ENCODE peak calls at places on chromosomes 12 and 14, in nine cellular contexts. X is AG09309, J is suprapubic skin, C is choroid plexus epithelial cell, Z is HFFc6, A is neural progenitor cell, P is right atrium auricular region, T is MCF 10A, S is stomach. B is an unnamed sample.

GRCh38 chr14:85313801-85314207 is 216.1 kb upstream of the FLRT2 start:
- DNase-seq in T (no peak), X (peak), Z (peak), J (no peak), S (no peak), C (peak), P (no peak), A (peak), B (no peak)

GRCh38 chr14:76727403-76727802 is 33.9 kb upstream of the VASH1 start:
- DNase-seq in X (no peak), J (no peak), C (no peak), A (no peak), S (no peak), Z (no peak), T (no peak), P (no peak), B (no peak)

GRCh38 chr12:48165089-48166031 is 8.0 kb upstream of the ASB8 start:
- DNase-seq in Z (peak), X (no peak), P (no peak), T (peak), J (no peak), S (no peak), C (peak), A (peak), B (no peak)

GRCh38 chr12:94139816-94140215 is 8.6 kb upstream of the PLXNC1 start:
- DNase-seq in A (no peak), X (no peak), J (no peak), Z (no peak), C (no peak), P (no peak), T (no peak), S (no peak), B (no peak)

GRCh38 chr12:77847060-77847541 is 16.4 kb downstream of the NAV3 start:
- DNase-seq in P (no peak), Z (no peak), X (no peak), A (no peak), J (no peak), S (no peak), T (peak), C (peak), B (no peak)

GRCh38 chr12:119061208-119061796 is 80.0 kb downstream of the SRRM4 start:
- DNase-seq in T (peak), Z (no peak), X (no peak), S (peak), A (peak), P (no peak), J (no peak), C (peak), B (no peak)

GRCh38 chr12:64655141-64655540 is 44.8 kb downstream of the RASSF3 start:
- DNase-seq in A (no peak), T (no peak), X (no peak), J (no peak), C (no peak), Z (no peak), P (no peak), S (no peak), B (no peak)

GRCh38 chr14:31336646-31337045 is 83.7 kb downstream of the HEATR5A start:
- DNase-seq in T (peak), S (no peak), X (no peak), P (no peak), C (peak), Z (peak), A (peak), J (no peak), B (no peak)

GRCh38 chr14:73764881-73765280 is 50.7 kb upstream of the PNMA1 start:
- DNase-seq in X (no peak), P (peak), C (no peak), T (no peak), J (no peak), Z (no peak), A (no peak), S (peak), B (no peak)

GRCh38 chr12:116508145-116509121 is 50.7 kb upstream of the MAP1LC3B2 start:
- DNase-seq in J (no peak), X (no peak), Z (no peak), P (no peak), T (no peak), S (no peak), A (peak), C (no peak), B (no peak)

GRCh38 chr14:91366749-91367148 is 50.9 kb downstream of the CCDC88C start:
- DNase-seq in C (no peak), X (no peak), A (no peak), Z (no peak), S (no peak), J (no peak), T (no peak), P (no peak), B (no peak)

GRCh38 chr14:76984297-76984696 is 44.2 kb downstream of the IRF2BPL start:
- DNase-seq in Z (no peak), S (no peak), J (no peak), P (no peak), A (no peak), C (no peak), X (no peak), T (no peak), B (no peak)

GRCh38 chr14:79405511-79405910 is 805.8 kb downstream of the DIO2 start:
- DNase-seq in J (no peak), A (no peak), P (no peak), S (no peak), Z (no peak), T (no peak), C (no peak), X (no peak), B (no peak)

GRCh38 chr14:69261761-69262331 is 1.9 kb downstream of the GALNT16 start:
- DNase-seq in A (peak), C (no peak), P (peak), Z (no peak), T (no peak), X (no peak), J (no peak), S (no peak), B (no peak)

GRCh38 chr12:31749024-31749704 is 20.3 kb upstream of the AMN1 start:
- DNase-seq in S (peak), T (peak), C (peak), J (peak), A (no peak), P (peak), Z (peak), X (peak), B (no peak)

GRCh38 chr14:95562892-95563685 is 28.2 kb downstream of the GLRX5 start:
- DNase-seq in C (peak), A (no peak), S (peak), J (no peak), P (no peak), X (no peak), T (peak), Z (no peak), B (no peak)

GRCh38 chr12:45660330-45660729 is 69.2 kb upstream of the ARID2 start:
- DNase-seq in T (peak), P (no peak), A (no peak), C (peak), X (no peak), J (no peak), S (peak), Z (peak), B (no peak)

GRCh38 chr14:53963491-53964227 is 7.0 kb upstream of the BMP4 start:
- DNase-seq in J (peak), X (no peak), S (peak), C (no peak), Z (no peak), T (no peak), P (peak), A (peak), B (no peak)

GRCh38 chr14:83556065-83556464 is 1973.9 kb upstream of the FLRT2 start:
- DNase-seq in P (no peak), J (no peak), X (no peak), C (peak), T (no peak), Z (peak), S (no peak), A (no peak), B (no peak)

GRCh38 chr14:100586520-100587247 is 533 bp downstream of the BEGAIN start:
- DNase-seq in S (no peak), T (peak), C (no peak), X (no peak), A (no peak), Z (no peak), P (no peak), J (peak), B (peak)

GRCh38 chr12:52126050-52126604 is 46.6 kb downstream of the SMIM41 start:
- DNase-seq in S (no peak), A (no peak), Z (no peak), T (no peak), P (no peak), J (no peak), X (no peak), C (no peak), B (no peak)

GRCh38 chr12:51349026-51349425 is 2.5 kb upstream of the CELA1 start:
- DNase-seq in Z (peak), A (no peak), T (no peak), S (no peak), P (no peak), X (peak), C (peak), J (no peak), B (no peak)

DNA sequence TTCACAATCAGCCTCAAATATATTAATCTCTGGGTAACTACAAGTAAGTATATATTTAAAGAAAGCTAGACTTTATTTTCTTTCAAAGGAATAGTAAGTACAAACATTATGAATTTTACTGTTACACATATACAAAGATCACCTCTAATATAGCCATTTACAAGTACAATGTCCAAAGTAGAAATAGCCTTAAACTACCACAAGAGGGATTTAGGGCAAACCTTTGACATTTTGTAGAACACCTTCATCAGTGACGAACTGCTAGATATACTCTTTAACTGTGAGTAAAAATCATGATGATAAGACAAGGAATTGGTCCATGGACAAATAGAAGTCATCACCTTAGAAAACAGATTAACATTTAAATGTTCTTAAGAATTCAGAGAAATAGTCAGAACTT is 69.8 kb downstream of the CNTN1 start:
- DNase-seq in C (no peak), T (no peak), Z (no peak), P (no peak), A (no peak), X (no peak), J (no peak), S (no peak), B (no peak)
- TF ChIP-seq CTCF in C (no peak), T (no peak), Z (no peak), P (no peak), A (peak), X (no peak), J (no peak), S (no peak), B (peak)

GRCh38 chr14:51954657-51955056 is 34.7 kb upstream of the RTRAF start:
- DNase-seq in T (no peak), X (no peak), C (no peak), A (no peak), P (no peak), S (no peak), Z (no peak), J (no peak), B (no peak)
- TF ChIP-seq CTCF in T (no peak), X (no peak), C (no peak), A (peak), P (no peak), S (no peak), Z (no peak), J (no peak), B (no peak)

GRCh38 chr12:50219544-50219943 is 52.4 kb upstream of the CERS5 start:
- DNase-seq in J (no peak), X (no peak), C (no peak), S (no peak), A (no peak), Z (no peak), P (no peak), T (no peak), B (no peak)

GRCh38 chr12:50224026-50224692 is 57.0 kb upstream of the CERS5 start:
- DNase-seq in Z (peak), C (no peak), A (peak), J (no peak), P (no peak), T (peak), X (no peak), S (peak), B (no peak)

GRCh38 chr12:50221228-50222008 is 54.2 kb upstream of the CERS5 start:
- DNase-seq in P (no peak), J (no peak), C (peak), Z (peak), S (no peak), X (peak), A (peak), T (peak), B (no peak)

GRCh38 chr12:50220357-50221061 is 53.3 kb upstream of the CERS5 start:
- DNase-seq in T (peak), P (no peak), S (no peak), J (no peak), X (peak), Z (peak), A (peak), C (peak), B (no peak)

GRCh38 chr12:50222275-50222783 is 55.2 kb upstream of the CERS5 start:
- DNase-seq in S (peak), X (peak), P (peak), C (peak), A (peak), J (no peak), Z (peak), T (peak), B (no peak)
- TF ChIP-seq CTCF in S (peak), X (peak), P (no peak), C (peak), A (peak), J (peak), Z (peak), T (no peak), B (peak)

DNA sequence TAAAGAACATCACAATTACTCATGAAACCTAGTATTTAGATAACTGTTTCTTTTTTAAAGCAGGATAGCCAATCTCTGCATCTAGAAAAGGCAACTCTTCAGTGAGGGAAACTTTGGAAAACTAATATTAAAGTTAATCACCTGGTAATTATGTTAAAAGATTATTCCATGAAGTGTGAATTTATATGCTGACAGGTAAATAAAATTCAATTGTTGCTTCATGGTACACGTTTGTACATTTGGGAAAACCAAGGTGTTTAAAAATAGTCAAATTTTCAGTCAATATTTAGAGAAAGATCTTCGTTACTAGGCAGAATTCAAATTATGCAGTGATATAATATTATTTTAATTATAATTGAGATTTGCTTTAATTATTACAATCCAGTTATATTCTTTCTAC is 100.1 kb upstream of the LRFN5 start:
- DNase-seq in Z (no peak), J (no peak), A (no peak), S (no peak), T (no peak), C (no peak), X (no peak), P (no peak), B (no peak)
- TF ChIP-seq CTCF in Z (no peak), J (no peak), A (no peak), S (no peak), T (no peak), C (no peak), X (no peak), P (no peak), B (no peak)

DNA sequence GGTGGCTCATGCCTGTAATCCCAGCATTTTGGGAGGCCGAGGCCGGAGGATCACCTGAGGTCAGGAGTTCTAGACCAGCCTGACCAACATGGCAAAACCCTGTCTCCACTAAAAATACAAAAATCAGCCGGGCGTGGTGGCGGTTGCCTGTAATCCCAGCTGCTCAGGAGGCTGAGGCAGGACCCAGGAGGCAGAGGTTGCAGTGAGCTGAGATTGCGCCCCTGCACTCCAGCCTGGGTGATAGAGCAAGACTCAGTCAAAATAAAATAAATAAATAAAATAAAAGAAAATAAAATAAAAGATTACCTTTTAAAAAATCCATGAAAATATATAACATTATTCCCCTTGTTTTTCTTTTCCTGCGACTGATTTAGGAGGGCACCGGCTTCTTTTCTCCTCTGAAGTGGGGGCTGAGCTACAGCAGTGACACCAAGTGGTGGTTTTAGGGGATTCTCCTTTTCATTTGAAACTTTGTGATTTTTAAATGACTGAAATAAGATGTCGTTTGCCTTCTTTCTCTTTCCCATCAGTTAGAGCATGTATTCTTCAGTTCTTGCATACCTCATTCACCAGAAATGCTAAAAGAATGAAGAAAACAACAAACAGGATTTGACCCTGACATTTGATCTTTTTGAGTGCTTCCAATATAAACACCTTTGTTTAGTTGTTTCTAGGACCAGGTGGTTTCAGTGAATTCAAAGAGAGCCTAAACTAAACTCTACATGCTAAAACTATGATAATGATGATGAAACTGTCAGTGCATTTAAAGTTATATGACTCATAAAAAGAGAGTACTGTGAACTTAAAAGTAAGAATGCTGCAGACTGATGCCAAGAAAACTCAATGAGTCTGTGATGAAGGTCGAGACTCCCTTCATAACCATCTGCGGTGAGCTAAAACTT is 22.6 kb upstream of the PKP2 start:
- DNase-seq in P (no peak), A (peak), S (no peak), C (peak), T (peak), J (no peak), X (no peak), Z (peak), B (no peak)
- TF ChIP-seq CTCF in P (peak), A (peak), S (peak), C (peak), T (peak), J (no peak), X (no peak), Z (peak), B (peak)

GRCh38 chr12:55957106-55957859 is 8.6 kb downstream of the PMEL start:
- DNase-seq in J (no peak), T (peak), X (no peak), P (no peak), C (no peak), S (peak), Z (no peak), A (no peak), B (no peak)

GRCh38 chr12:55955344-55955743 is 10.5 kb downstream of the PMEL start:
- DNase-seq in X (no peak), A (no peak), J (no peak), S (no peak), P (no peak), C (no peak), T (no peak), Z (no peak), B (no peak)

GRCh38 chr12:55955800-55956508 is 9.9 kb downstream of the PMEL start:
- DNase-seq in A (no peak), C (peak), J (no peak), P (no peak), T (peak), X (no peak), S (peak), Z (peak), B (no peak)
- TF ChIP-seq CTCF in A (no peak), C (peak), J (peak), P (no peak), T (peak), X (peak), S (no peak), Z (peak), B (peak)

DNA sequence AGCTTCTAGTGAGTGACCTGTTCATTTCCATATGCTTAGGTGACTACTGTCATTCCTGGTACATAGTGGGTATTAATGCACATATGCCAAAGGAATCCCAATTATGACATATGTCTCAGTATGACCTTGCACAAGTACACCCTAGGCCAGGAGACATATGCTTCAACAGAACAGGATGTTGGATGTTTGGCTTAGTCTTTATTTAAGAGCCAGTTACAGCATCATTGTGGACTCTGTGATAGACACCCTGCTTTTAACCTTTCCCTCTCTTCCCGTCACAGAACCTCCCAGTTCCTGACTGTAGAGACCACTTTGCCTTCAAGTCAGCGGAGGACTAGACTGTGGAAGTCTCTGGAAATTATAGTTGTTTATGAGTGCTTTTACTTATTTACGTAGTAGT is 72.9 kb downstream of the DAAM1 start:
- DNase-seq in A (no peak), P (no peak), T (no peak), Z (no peak), X (no peak), C (no peak), S (no peak), J (no peak), B (no peak)
- TF ChIP-seq CTCF in A (no peak), P (no peak), T (no peak), Z (no peak), X (no peak), C (no peak), S (no peak), J (no peak), B (no peak)

GRCh38 chr14:93648440-93649168 is 139.7 kb downstream of the PRIMA1 start:
- DNase-seq in A (peak), J (no peak), Z (no peak), T (peak), P (no peak), S (no peak), X (no peak), C (peak), B (no peak)
- TF ChIP-seq CTCF in A (peak), J (peak), Z (no peak), T (peak), P (no peak), S (peak), X (no peak), C (peak), B (peak)